ENCODE peak calls at places on chromosomes 6 and 20, in ten cellular contexts. One of them, this sample, is unnamed.

GRCh38 chr20:33561981-33562601 is 72.2 kb downstream of the CBFA2T2 start:
- DNase-seq in astrocyte of the cerebellum: peak
- DNase-seq in dorsolateral prefrontal cortex: no peak
- DNase-seq in AG04450: peak
- DNase-seq in fibroblast of lung: peak
- DNase-seq in pancreas: peak
- DNase-seq in cardiac fibroblast: peak
- DNase-seq in AG09309: peak
- DNase-seq in body of pancreas: peak
- DNase-seq in transverse colon: peak
- DNase-seq in this sample: peak

GRCh38 chr6:170125447-170126300 is 165.2 kb downstream of the DLL1 start:
- DNase-seq in dorsolateral prefrontal cortex: peak
- DNase-seq in AG04450: no peak
- DNase-seq in cardiac fibroblast: no peak
- DNase-seq in transverse colon: no peak
- DNase-seq in pancreas: peak
- DNase-seq in astrocyte of the cerebellum: no peak
- DNase-seq in body of pancreas: no peak
- DNase-seq in fibroblast of lung: no peak
- DNase-seq in AG09309: no peak
- DNase-seq in this sample: no peak

GRCh38 chr6:36160147-36160760 is 29.9 kb downstream of the MAPK13 start:
- DNase-seq in transverse colon: no peak
- DNase-seq in cardiac fibroblast: peak
- DNase-seq in dorsolateral prefrontal cortex: no peak
- DNase-seq in AG04450: no peak
- DNase-seq in fibroblast of lung: peak
- DNase-seq in AG09309: no peak
- DNase-seq in body of pancreas: no peak
- DNase-seq in astrocyte of the cerebellum: peak
- DNase-seq in pancreas: no peak
- DNase-seq in this sample: peak

GRCh38 chr6:108665495-108666196 is 104.9 kb downstream of the FOXO3 start:
- DNase-seq in pancreas: no peak
- DNase-seq in AG04450: no peak
- DNase-seq in cardiac fibroblast: no peak
- DNase-seq in transverse colon: no peak
- DNase-seq in astrocyte of the cerebellum: no peak
- DNase-seq in dorsolateral prefrontal cortex: no peak
- DNase-seq in body of pancreas: no peak
- DNase-seq in fibroblast of lung: no peak
- DNase-seq in AG09309: no peak
- DNase-seq in this sample: no peak

GRCh38 chr6:127215931-127216330 is 50.7 kb upstream of the RNF146 start:
- DNase-seq in cardiac fibroblast: no peak
- DNase-seq in pancreas: no peak
- DNase-seq in body of pancreas: no peak
- DNase-seq in AG04450: no peak
- DNase-seq in dorsolateral prefrontal cortex: no peak
- DNase-seq in fibroblast of lung: no peak
- DNase-seq in AG09309: no peak
- DNase-seq in transverse colon: no peak
- DNase-seq in astrocyte of the cerebellum: no peak
- DNase-seq in this sample: no peak

GRCh38 chr6:161701051-161701450 is 427.2 kb upstream of the AGPAT4 start:
- DNase-seq in AG04450: no peak
- DNase-seq in astrocyte of the cerebellum: no peak
- DNase-seq in dorsolateral prefrontal cortex: no peak
- DNase-seq in body of pancreas: no peak
- DNase-seq in AG09309: no peak
- DNase-seq in pancreas: no peak
- DNase-seq in transverse colon: no peak
- DNase-seq in cardiac fibroblast: no peak
- DNase-seq in fibroblast of lung: no peak
- DNase-seq in this sample: no peak

GRCh38 chr20:29876911-29877285 is 1380.6 kb upstream of the DEFB115 start:
- DNase-seq in astrocyte of the cerebellum: no peak
- DNase-seq in fibroblast of lung: no peak
- DNase-seq in AG09309: no peak
- DNase-seq in AG04450: no peak
- DNase-seq in dorsolateral prefrontal cortex: peak
- DNase-seq in cardiac fibroblast: no peak
- DNase-seq in body of pancreas: no peak
- DNase-seq in transverse colon: peak
- DNase-seq in pancreas: no peak
- DNase-seq in this sample: no peak

GRCh38 chr6:2190661-2191389 is 54.6 kb downstream of the GMDS start:
- DNase-seq in astrocyte of the cerebellum: no peak
- DNase-seq in AG04450: no peak
- DNase-seq in cardiac fibroblast: no peak
- DNase-seq in fibroblast of lung: no peak
- DNase-seq in body of pancreas: no peak
- DNase-seq in dorsolateral prefrontal cortex: no peak
- DNase-seq in AG09309: no peak
- DNase-seq in transverse colon: no peak
- DNase-seq in pancreas: no peak
- DNase-seq in this sample: no peak

GRCh38 chr20:39778847-39779641 is 816.9 kb downstream of the DHX35 start:
- DNase-seq in dorsolateral prefrontal cortex: no peak
- DNase-seq in AG04450: no peak
- DNase-seq in body of pancreas: no peak
- DNase-seq in fibroblast of lung: peak
- DNase-seq in transverse colon: no peak
- DNase-seq in AG09309: no peak
- DNase-seq in cardiac fibroblast: no peak
- DNase-seq in astrocyte of the cerebellum: peak
- DNase-seq in pancreas: no peak
- DNase-seq in this sample: peak

GRCh38 chr20:51531141-51531710 is 11.3 kb downstream of the NFATC2 start:
- DNase-seq in astrocyte of the cerebellum: no peak
- DNase-seq in AG09309: no peak
- DNase-seq in transverse colon: no peak
- DNase-seq in body of pancreas: no peak
- DNase-seq in pancreas: no peak
- DNase-seq in fibroblast of lung: peak
- DNase-seq in dorsolateral prefrontal cortex: no peak
- DNase-seq in cardiac fibroblast: no peak
- DNase-seq in AG04450: no peak
- DNase-seq in this sample: peak

GRCh38 chr6:3390698-3391097 is 66.2 kb downstream of the SLC22A23 start:
- DNase-seq in pancreas: no peak
- DNase-seq in cardiac fibroblast: peak
- DNase-seq in transverse colon: peak
- DNase-seq in AG09309: peak
- DNase-seq in AG04450: no peak
- DNase-seq in dorsolateral prefrontal cortex: no peak
- DNase-seq in fibroblast of lung: peak
- DNase-seq in astrocyte of the cerebellum: peak
- DNase-seq in body of pancreas: no peak
- DNase-seq in this sample: peak

GRCh38 chr20:63896136-63896890 is 1.4 kb downstream of the DNAJC5 start:
- DNase-seq in dorsolateral prefrontal cortex: no peak
- DNase-seq in AG09309: no peak
- DNase-seq in AG04450: no peak
- DNase-seq in body of pancreas: peak
- DNase-seq in fibroblast of lung: peak
- DNase-seq in astrocyte of the cerebellum: no peak
- DNase-seq in cardiac fibroblast: peak
- DNase-seq in pancreas: peak
- DNase-seq in transverse colon: peak
- DNase-seq in this sample: peak

GRCh38 chr20:46312075-46312944 is 4.0 kb upstream of the CDH22 start:
- DNase-seq in transverse colon: no peak
- DNase-seq in dorsolateral prefrontal cortex: no peak
- DNase-seq in cardiac fibroblast: no peak
- DNase-seq in AG04450: no peak
- DNase-seq in fibroblast of lung: no peak
- DNase-seq in AG09309: no peak
- DNase-seq in pancreas: no peak
- DNase-seq in body of pancreas: peak
- DNase-seq in astrocyte of the cerebellum: no peak
- DNase-seq in this sample: no peak

GRCh38 chr20:35698298-35699126 is 640 bp downstream of the NFS1 start:
- DNase-seq in cardiac fibroblast: no peak
- DNase-seq in transverse colon: no peak
- DNase-seq in AG04450: no peak
- DNase-seq in astrocyte of the cerebellum: no peak
- DNase-seq in AG09309: no peak
- DNase-seq in pancreas: no peak
- DNase-seq in fibroblast of lung: peak
- DNase-seq in dorsolateral prefrontal cortex: no peak
- DNase-seq in body of pancreas: no peak
- DNase-seq in this sample: no peak

GRCh38 chr6:43758617-43759050 is 11.4 kb upstream of the VEGFA start:
- DNase-seq in pancreas: no peak
- DNase-seq in fibroblast of lung: no peak
- DNase-seq in astrocyte of the cerebellum: no peak
- DNase-seq in dorsolateral prefrontal cortex: no peak
- DNase-seq in AG04450: no peak
- DNase-seq in transverse colon: no peak
- DNase-seq in AG09309: no peak
- DNase-seq in cardiac fibroblast: no peak
- DNase-seq in body of pancreas: no peak
- DNase-seq in this sample: no peak

GRCh38 chr6:70411542-70411941 is 1.8 kb upstream of the FAM135A start:
- DNase-seq in dorsolateral prefrontal cortex: no peak
- DNase-seq in body of pancreas: no peak
- DNase-seq in cardiac fibroblast: no peak
- DNase-seq in AG09309: no peak
- DNase-seq in transverse colon: no peak
- DNase-seq in astrocyte of the cerebellum: no peak
- DNase-seq in fibroblast of lung: no peak
- DNase-seq in AG04450: no peak
- DNase-seq in pancreas: no peak
- DNase-seq in this sample: no peak

GRCh38 chr6:15511248-15512125 is 151.3 kb downstream of the DTNBP1 start:
- DNase-seq in cardiac fibroblast: no peak
- DNase-seq in astrocyte of the cerebellum: no peak
- DNase-seq in dorsolateral prefrontal cortex: peak
- DNase-seq in body of pancreas: no peak
- DNase-seq in transverse colon: no peak
- DNase-seq in fibroblast of lung: no peak
- DNase-seq in AG09309: no peak
- DNase-seq in AG04450: no peak
- DNase-seq in pancreas: no peak
- DNase-seq in this sample: no peak

GRCh38 chr20:61875221-61875885 is 190.3 kb downstream of the TAF4 start:
- DNase-seq in transverse colon: no peak
- DNase-seq in AG04450: no peak
- DNase-seq in pancreas: no peak
- DNase-seq in cardiac fibroblast: no peak
- DNase-seq in AG09309: no peak
- DNase-seq in dorsolateral prefrontal cortex: no peak
- DNase-seq in body of pancreas: no peak
- DNase-seq in fibroblast of lung: no peak
- DNase-seq in astrocyte of the cerebellum: no peak
- DNase-seq in this sample: no peak
- TF ChIP-seq CTCF in transverse colon: no peak
- TF ChIP-seq CTCF in AG04450: no peak
- TF ChIP-seq CTCF in pancreas: no peak
- TF ChIP-seq CTCF in cardiac fibroblast: no peak
- TF ChIP-seq CTCF in AG09309: peak
- TF ChIP-seq CTCF in dorsolateral prefrontal cortex: peak
- TF ChIP-seq CTCF in body of pancreas: no peak
- TF ChIP-seq CTCF in fibroblast of lung: no peak
- TF ChIP-seq CTCF in astrocyte of the cerebellum: no peak
- TF ChIP-seq CTCF in this sample: no peak

GRCh38 chr6:149990109-149990671 is 26.4 kb downstream of the ULBP1 start:
- DNase-seq in astrocyte of the cerebellum: no peak
- DNase-seq in AG04450: no peak
- DNase-seq in body of pancreas: no peak
- DNase-seq in fibroblast of lung: no peak
- DNase-seq in AG09309: no peak
- DNase-seq in pancreas: no peak
- DNase-seq in dorsolateral prefrontal cortex: no peak
- DNase-seq in cardiac fibroblast: no peak
- DNase-seq in transverse colon: no peak
- DNase-seq in this sample: no peak
- H3K4me3 ChIP-seq in astrocyte of the cerebellum: peak
- H3K4me3 ChIP-seq in AG04450: no peak
- H3K4me3 ChIP-seq in body of pancreas: no peak
- H3K4me3 ChIP-seq in fibroblast of lung: no peak
- H3K4me3 ChIP-seq in AG09309: no peak
- H3K4me3 ChIP-seq in pancreas: no peak
- H3K4me3 ChIP-seq in dorsolateral prefrontal cortex: peak
- H3K4me3 ChIP-seq in cardiac fibroblast: no peak
- H3K4me3 ChIP-seq in transverse colon: no peak
- H3K4me3 ChIP-seq in this sample: no peak

GRCh38 chr20:38129248-38129865 is 35.7 kb downstream of the TGM2 start:
- DNase-seq in fibroblast of lung: no peak
- DNase-seq in AG09309: no peak
- DNase-seq in dorsolateral prefrontal cortex: no peak
- DNase-seq in AG04450: no peak
- DNase-seq in pancreas: no peak
- DNase-seq in body of pancreas: no peak
- DNase-seq in astrocyte of the cerebellum: no peak
- DNase-seq in transverse colon: no peak
- DNase-seq in cardiac fibroblast: no peak
- DNase-seq in this sample: no peak
- TF ChIP-seq CTCF in fibroblast of lung: no peak
- TF ChIP-seq CTCF in AG09309: no peak
- TF ChIP-seq CTCF in dorsolateral prefrontal cortex: no peak
- TF ChIP-seq CTCF in AG04450: no peak
- TF ChIP-seq CTCF in pancreas: no peak
- TF ChIP-seq CTCF in body of pancreas: no peak
- TF ChIP-seq CTCF in astrocyte of the cerebellum: no peak
- TF ChIP-seq CTCF in transverse colon: no peak
- TF ChIP-seq CTCF in cardiac fibroblast: no peak
- TF ChIP-seq CTCF in this sample: no peak

GRCh38 chr6:126054802-126055201 is 68.5 kb downstream of the TRMT11 start:
- DNase-seq in astrocyte of the cerebellum: no peak
- DNase-seq in pancreas: no peak
- DNase-seq in body of pancreas: no peak
- DNase-seq in cardiac fibroblast: no peak
- DNase-seq in AG09309: no peak
- DNase-seq in dorsolateral prefrontal cortex: no peak
- DNase-seq in transverse colon: no peak
- DNase-seq in fibroblast of lung: no peak
- DNase-seq in AG04450: no peak
- DNase-seq in this sample: no peak

GRCh38 chr6:126052485-126052884 is 66.1 kb downstream of the TRMT11 start:
- DNase-seq in AG04450: no peak
- DNase-seq in fibroblast of lung: no peak
- DNase-seq in dorsolateral prefrontal cortex: no peak
- DNase-seq in transverse colon: no peak
- DNase-seq in cardiac fibroblast: no peak
- DNase-seq in body of pancreas: no peak
- DNase-seq in AG09309: no peak
- DNase-seq in pancreas: no peak
- DNase-seq in astrocyte of the cerebellum: no peak
- DNase-seq in this sample: no peak

GRCh38 chr6:126055449-126055848 is 69.1 kb downstream of the TRMT11 start:
- DNase-seq in AG09309: no peak
- DNase-seq in dorsolateral prefrontal cortex: no peak
- DNase-seq in transverse colon: no peak
- DNase-seq in pancreas: no peak
- DNase-seq in body of pancreas: no peak
- DNase-seq in cardiac fibroblast: no peak
- DNase-seq in AG04450: no peak
- DNase-seq in fibroblast of lung: no peak
- DNase-seq in astrocyte of the cerebellum: no peak
- DNase-seq in this sample: no peak

GRCh38 chr6:126056355-126057004 is 70.1 kb downstream of the TRMT11 start:
- DNase-seq in cardiac fibroblast: no peak
- DNase-seq in transverse colon: no peak
- DNase-seq in fibroblast of lung: no peak
- DNase-seq in astrocyte of the cerebellum: no peak
- DNase-seq in AG09309: no peak
- DNase-seq in body of pancreas: no peak
- DNase-seq in dorsolateral prefrontal cortex: no peak
- DNase-seq in pancreas: no peak
- DNase-seq in AG04450: no peak
- DNase-seq in this sample: no peak

GRCh38 chr6:126054258-126054702 is 67.9 kb downstream of the TRMT11 start:
- DNase-seq in cardiac fibroblast: no peak
- DNase-seq in AG09309: no peak
- DNase-seq in transverse colon: no peak
- DNase-seq in fibroblast of lung: peak
- DNase-seq in AG04450: no peak
- DNase-seq in dorsolateral prefrontal cortex: no peak
- DNase-seq in body of pancreas: no peak
- DNase-seq in astrocyte of the cerebellum: no peak
- DNase-seq in pancreas: peak
- DNase-seq in this sample: no peak
- H3K4me3 ChIP-seq in cardiac fibroblast: no peak
- H3K4me3 ChIP-seq in AG09309: no peak
- H3K4me3 ChIP-seq in transverse colon: no peak
- H3K4me3 ChIP-seq in fibroblast of lung: no peak
- H3K4me3 ChIP-seq in AG04450: no peak
- H3K4me3 ChIP-seq in dorsolateral prefrontal cortex: no peak
- H3K4me3 ChIP-seq in body of pancreas: no peak
- H3K4me3 ChIP-seq in astrocyte of the cerebellum: no peak
- H3K4me3 ChIP-seq in pancreas: no peak
- H3K4me3 ChIP-seq in this sample: no peak